ENCODE peak calls at places on chromosome 17, in eight cellular contexts. I is body of pancreas, E is IMR-90, M is neural progenitor cell, H is heart left ventricle, C is PC-9, Q is adrenal gland, P is Peyer's patch. Z is an unnamed sample.
A peak's percentile ranks its signal among the peaks of the same experiment; 100 is the strongest.

GRCh38 chr17:30920683-30921543 is 832 bp upstream of the ADAP2 start:
- DNase-seq in I (no peak), E (peak; percentile 37), M (no peak), H (no peak), C (no peak), Q (no peak), P (no peak), Z (no peak)

GRCh38 chr17:37405955-37406634 is 541 bp downstream of the ACACA start:
- DNase-seq in I (no peak), E (no peak), M (no peak), H (no peak), C (no peak), Q (no peak), P (no peak), Z (no peak)

GRCh38 chr17:1829189-1829578 is 518 bp downstream of the SMYD4 start:
- DNase-seq in I (peak; percentile 76), E (no peak), M (no peak), H (peak; percentile 22), C (no peak), Q (no peak), P (no peak), Z (no peak)

GRCh38 chr17:2027528-2028233 is 2.3 kb upstream of the DPH1 start:
- DNase-seq in I (no peak), E (no peak), M (no peak), H (no peak), C (no peak), Q (no peak), P (no peak), Z (no peak)

GRCh38 chr17:36133629-36134259 is 30.1 kb downstream of the CCL4 start:
- DNase-seq in I (peak; percentile 53), E (no peak), M (no peak), H (no peak), C (no peak), Q (no peak), P (no peak), Z (no peak)

GRCh38 chr17:80909635-80910034 is 82.0 kb upstream of the CHMP6 start:
- DNase-seq in I (no peak), E (no peak), M (no peak), H (no peak), C (no peak), Q (no peak), P (no peak), Z (no peak)

GRCh38 chr17:3961564-3962047 is 2.6 kb downstream of the ATP2A3 start:
- DNase-seq in I (no peak), E (no peak), M (no peak), H (no peak), C (no peak), Q (no peak), P (no peak), Z (no peak)

GRCh38 chr17:7404737-7405412 is 978 bp upstream of the TMEM256 start:
- DNase-seq in I (peak; percentile 39), E (no peak), M (peak; percentile 90), H (peak; percentile 72), C (peak; percentile 51), Q (peak; percentile 74), P (peak; percentile 69), Z (no peak)

GRCh38 chr17:19568016-19568350 is 34.3 kb downstream of the SLC47A1 start:
- DNase-seq in I (no peak), E (no peak), M (no peak), H (no peak), C (no peak), Q (no peak), P (no peak), Z (no peak)

GRCh38 chr17:19569785-19570496 is 36.3 kb downstream of the SLC47A1 start:
- DNase-seq in I (no peak), E (no peak), M (no peak), H (no peak), C (no peak), Q (no peak), P (no peak), Z (no peak)

GRCh38 chr17:19570497-19571151 is 37.0 kb downstream of the SLC47A1 start:
- DNase-seq in I (peak; percentile 18), E (no peak), M (no peak), H (no peak), C (no peak), Q (no peak), P (no peak), Z (no peak)

GRCh38 chr17:19574956-19575355 is 41.3 kb downstream of the SLC47A1 start:
- DNase-seq in I (no peak), E (no peak), M (no peak), H (no peak), C (no peak), Q (no peak), P (no peak), Z (no peak)

DNA sequence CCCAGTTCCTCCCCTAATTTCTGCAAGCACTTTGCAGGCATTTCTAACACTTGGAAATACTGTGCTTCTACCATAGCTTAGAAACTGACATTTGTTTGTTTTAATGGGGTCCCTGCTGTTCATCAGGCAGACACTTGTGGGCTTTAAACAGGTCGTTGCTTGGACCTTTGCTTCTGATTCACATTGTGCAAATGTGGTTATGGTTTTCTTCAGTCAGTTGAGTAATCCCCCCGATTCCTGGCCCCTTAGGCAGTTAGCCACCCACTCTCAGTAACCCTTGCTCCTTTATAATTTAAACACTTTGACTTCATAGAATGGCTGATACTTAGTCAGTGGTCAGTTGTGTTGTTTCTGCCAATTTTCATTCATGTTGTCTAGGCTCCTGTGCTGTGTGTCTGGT is 39.4 kb downstream of the SLC47A1 start:
- DNase-seq in I (no peak), E (peak; percentile 57), M (no peak), H (no peak), C (no peak), Q (no peak), P (no peak), Z (no peak)
- H3K4me1 ChIP-seq in I (peaks cover 9% of the 10 kb centered on the region), E (no peaks in the 10 kb centered on the region), M (no peaks in the 10 kb centered on the region), H (no peaks in the 10 kb centered on the region), C (no peaks in the 10 kb centered on the region), Q (no peaks in the 10 kb centered on the region), P (no peaks in the 10 kb centered on the region), Z (no peaks in the 10 kb centered on the region)

GRCh38 chr17:38572665-38573365 is 32.9 kb downstream of the SRCIN1 start:
- DNase-seq in I (no peak), E (no peak), M (peak; percentile 94), H (no peak), C (peak; percentile 47), Q (no peak), P (no peak), Z (no peak)

GRCh38 chr17:38569701-38570512 is 35.8 kb downstream of the SRCIN1 start:
- DNase-seq in I (no peak), E (no peak), M (no peak), H (no peak), C (no peak), Q (no peak), P (no peak), Z (no peak)

GRCh38 chr17:38571833-38572274 is 33.9 kb downstream of the SRCIN1 start:
- DNase-seq in I (no peak), E (no peak), M (peak; percentile 54), H (no peak), C (no peak), Q (no peak), P (no peak), Z (no peak)

GRCh38 chr17:38574712-38575111 is 31.0 kb downstream of the SRCIN1 start:
- DNase-seq in I (no peak), E (no peak), M (no peak), H (no peak), C (no peak), Q (no peak), P (no peak), Z (no peak)

DNA sequence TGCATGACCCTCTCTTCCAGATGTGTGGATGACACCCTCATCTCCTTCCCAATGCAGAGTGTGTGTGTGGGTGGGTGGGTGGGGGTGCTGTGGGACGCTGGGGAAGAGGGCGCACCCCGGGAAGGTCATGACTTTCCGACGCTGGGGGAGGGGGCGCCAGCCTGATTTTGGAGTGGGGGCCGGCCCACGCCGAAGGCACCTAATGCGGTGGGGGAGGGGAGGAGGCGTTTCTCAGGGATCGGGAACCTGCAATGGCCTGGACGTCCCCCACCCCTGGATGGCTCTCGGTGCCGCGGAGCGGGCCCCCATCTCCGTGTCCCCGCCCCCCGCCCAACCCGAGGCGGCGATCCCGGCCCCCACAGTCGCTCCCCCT is 33.5 kb downstream of the SRCIN1 start:
- DNase-seq in I (no peak), E (no peak), M (peak; percentile 44), H (no peak), C (no peak), Q (no peak), P (no peak), Z (no peak)
- H3K4me3 ChIP-seq in I (no peak overlapping the region), E (no peak overlapping the region), M (peak overlapping the region; percentile 72), H (peak overlapping the region; percentile 44), C (peak overlapping the region; percentile 54), Q (no peak overlapping the region), P (peak overlapping the region; percentile 43), Z (no peak overlapping the region)

GRCh38 chr17:64611374-64611773 is 50.7 kb downstream of the SMURF2 start:
- DNase-seq in I (no peak), E (no peak), M (no peak), H (no peak), C (no peak), Q (no peak), P (no peak), Z (no peak)

GRCh38 chr17:64608571-64608981 is 53.5 kb downstream of the SMURF2 start:
- DNase-seq in I (no peak), E (peak; percentile 58), M (no peak), H (no peak), C (no peak), Q (no peak), P (no peak), Z (no peak)

GRCh38 chr17:64603987-64604386 is 58.1 kb downstream of the SMURF2 start:
- DNase-seq in I (no peak), E (no peak), M (no peak), H (no peak), C (no peak), Q (no peak), P (no peak), Z (no peak)

DNA sequence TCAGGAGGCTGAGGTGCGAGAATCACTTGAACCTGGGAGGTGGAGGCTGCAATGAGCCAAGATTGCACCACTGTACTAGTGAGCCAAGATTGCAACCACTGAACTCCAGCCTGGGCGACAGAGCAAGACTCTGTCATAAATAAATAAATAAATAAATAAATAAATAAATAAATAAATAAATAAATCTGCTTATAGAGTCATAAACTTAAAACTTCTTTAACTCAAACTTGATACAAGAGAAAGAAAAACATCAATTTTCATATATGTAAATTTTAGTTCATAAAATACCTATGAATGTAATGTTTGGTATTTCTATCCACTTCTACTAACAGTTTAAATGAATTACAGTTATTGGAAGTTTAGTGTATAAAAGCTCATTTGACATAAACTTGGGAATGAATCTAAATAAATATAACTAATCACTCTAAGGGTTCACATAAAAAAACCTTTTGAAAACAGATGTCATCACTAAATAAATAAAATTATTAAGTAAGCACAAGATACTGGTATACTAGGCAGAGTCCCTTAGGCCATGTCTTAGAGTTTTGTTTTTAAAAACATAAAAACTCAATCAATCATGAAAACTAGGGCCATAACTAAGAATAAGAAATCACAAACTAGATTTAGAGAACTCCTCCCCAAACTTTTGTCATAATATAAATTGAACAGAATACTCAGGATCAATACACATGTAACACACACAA is 54.1 kb downstream of the SMURF2 start:
- DNase-seq in I (no peak), E (no peak), M (no peak), H (no peak), C (no peak), Q (no peak), P (no peak), Z (no peak)
- H3K27ac ChIP-seq in I (no peak overlapping the region), E (no peak overlapping the region), M (no peak overlapping the region), H (no peak overlapping the region), C (peak overlapping the region; percentile 47), Q (no peak overlapping the region), P (no peak overlapping the region), Z (no peak overlapping the region)

DNA sequence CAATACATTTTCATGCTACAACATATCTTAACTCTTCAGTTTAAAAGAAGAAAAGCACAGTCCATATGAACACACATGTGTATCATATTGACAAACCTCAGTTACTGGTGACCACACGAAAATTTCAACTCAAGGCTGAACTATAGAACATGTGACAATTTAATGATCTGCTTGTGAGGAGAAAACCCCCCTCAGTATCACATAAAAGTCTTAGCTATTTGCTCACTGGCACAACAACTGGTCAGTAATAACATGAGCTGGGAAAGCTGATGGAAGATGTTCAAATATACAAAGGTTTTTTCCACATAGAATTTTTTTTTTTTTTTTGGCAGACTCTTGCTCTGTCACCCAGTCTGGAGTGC is 19.5 kb downstream of the ZNF652 start:
- DNase-seq in I (no peak), E (no peak), M (no peak), H (no peak), C (no peak), Q (no peak), P (no peak), Z (no peak)
- H3K4me1 ChIP-seq in I (peaks cover 13% of the 10 kb centered on the region), E (peaks cover 8% of the 10 kb centered on the region), M (peaks cover 3% of the 10 kb centered on the region), H (no peaks in the 10 kb centered on the region), C (no peaks in the 10 kb centered on the region), Q (peaks cover 43% of the 10 kb centered on the region), P (no peaks in the 10 kb centered on the region), Z (peaks cover 13% of the 10 kb centered on the region)